ENCODE peak calls at places on chromosome X, in ten cellular contexts. One of them, this sample, is unnamed.

GRCh38 chrX:127943570-127943969 is 108.6 kb downstream of the ACTRT1 start:
- DNase-seq in DND-41: no peak
- DNase-seq in stomach: no peak
- DNase-seq in activated gamma-delta T cell treated with Interleukin-2 at 50 U/mL for 16 hours: no peak
- DNase-seq in NCI-H2171 treated with DMSO at 0.1 percent for 48 hours: no peak
- DNase-seq in AG04450: no peak
- DNase-seq in Daoy: no peak
- DNase-seq in sigmoid colon: no peak
- DNase-seq in stimulated activated CD4-positive, alpha-beta T cell treated with anti-CD3 and anti-CD28 coated beads, Interleukin-2, amount 100 ng/mL, for 48 hours: no peak
- DNase-seq in A172: no peak
- DNase-seq in this sample: peak; percentile 88

GRCh38 chrX:144040793-144041192 is 156.9 kb downstream of the UBE2NL start:
- DNase-seq in DND-41: no peak
- DNase-seq in stomach: no peak
- DNase-seq in activated gamma-delta T cell treated with Interleukin-2 at 50 U/mL for 16 hours: no peak
- DNase-seq in NCI-H2171 treated with DMSO at 0.1 percent for 48 hours: no peak
- DNase-seq in AG04450: no peak
- DNase-seq in Daoy: no peak
- DNase-seq in sigmoid colon: no peak
- DNase-seq in stimulated activated CD4-positive, alpha-beta T cell treated with anti-CD3 and anti-CD28 coated beads, Interleukin-2, amount 100 ng/mL, for 48 hours: no peak
- DNase-seq in A172: no peak
- DNase-seq in this sample: peak; percentile 0

GRCh38 chrX:119541188-119541587 is 24.0 kb downstream of the STEEP1 start:
- DNase-seq in DND-41: no peak
- DNase-seq in stomach: no peak
- DNase-seq in activated gamma-delta T cell treated with Interleukin-2 at 50 U/mL for 16 hours: no peak
- DNase-seq in NCI-H2171 treated with DMSO at 0.1 percent for 48 hours: no peak
- DNase-seq in AG04450: peak; percentile 37
- DNase-seq in Daoy: peak; percentile 42
- DNase-seq in sigmoid colon: no peak
- DNase-seq in stimulated activated CD4-positive, alpha-beta T cell treated with anti-CD3 and anti-CD28 coated beads, Interleukin-2, amount 100 ng/mL, for 48 hours: no peak
- DNase-seq in A172: peak; percentile 59
- DNase-seq in this sample: peak; percentile 73

GRCh38 chrX:44675364-44676024 is 132.8 kb upstream of the FUNDC1 start:
- DNase-seq in DND-41: no peak
- DNase-seq in stomach: no peak
- DNase-seq in activated gamma-delta T cell treated with Interleukin-2 at 50 U/mL for 16 hours: no peak
- DNase-seq in NCI-H2171 treated with DMSO at 0.1 percent for 48 hours: peak; percentile 93
- DNase-seq in AG04450: peak; percentile 88
- DNase-seq in Daoy: peak; percentile 87
- DNase-seq in sigmoid colon: peak; percentile 67
- DNase-seq in stimulated activated CD4-positive, alpha-beta T cell treated with anti-CD3 and anti-CD28 coated beads, Interleukin-2, amount 100 ng/mL, for 48 hours: no peak
- DNase-seq in A172: peak; percentile 70
- DNase-seq in this sample: no peak

GRCh38 chrX:74534569-74535038 is 79.8 kb downstream of the RLIM start:
- DNase-seq in DND-41: no peak
- DNase-seq in stomach: no peak
- DNase-seq in activated gamma-delta T cell treated with Interleukin-2 at 50 U/mL for 16 hours: no peak
- DNase-seq in NCI-H2171 treated with DMSO at 0.1 percent for 48 hours: no peak
- DNase-seq in AG04450: no peak
- DNase-seq in Daoy: peak; percentile 85
- DNase-seq in sigmoid colon: no peak
- DNase-seq in stimulated activated CD4-positive, alpha-beta T cell treated with anti-CD3 and anti-CD28 coated beads, Interleukin-2, amount 100 ng/mL, for 48 hours: no peak
- DNase-seq in A172: no peak
- DNase-seq in this sample: peak; percentile 21

GRCh38 chrX:73903941-73904340 is 340.9 kb downstream of the CHIC1 start:
- DNase-seq in DND-41: no peak
- DNase-seq in stomach: no peak
- DNase-seq in activated gamma-delta T cell treated with Interleukin-2 at 50 U/mL for 16 hours: no peak
- DNase-seq in NCI-H2171 treated with DMSO at 0.1 percent for 48 hours: no peak
- DNase-seq in AG04450: no peak
- DNase-seq in Daoy: no peak
- DNase-seq in sigmoid colon: no peak
- DNase-seq in stimulated activated CD4-positive, alpha-beta T cell treated with anti-CD3 and anti-CD28 coated beads, Interleukin-2, amount 100 ng/mL, for 48 hours: no peak
- DNase-seq in A172: no peak
- DNase-seq in this sample: no peak

GRCh38 chrX:14956813-14957212 is 83.6 kb downstream of the MOSPD2 start:
- DNase-seq in DND-41: no peak
- DNase-seq in stomach: no peak
- DNase-seq in activated gamma-delta T cell treated with Interleukin-2 at 50 U/mL for 16 hours: no peak
- DNase-seq in NCI-H2171 treated with DMSO at 0.1 percent for 48 hours: no peak
- DNase-seq in AG04450: no peak
- DNase-seq in Daoy: no peak
- DNase-seq in sigmoid colon: no peak
- DNase-seq in stimulated activated CD4-positive, alpha-beta T cell treated with anti-CD3 and anti-CD28 coated beads, Interleukin-2, amount 100 ng/mL, for 48 hours: no peak
- DNase-seq in A172: no peak
- DNase-seq in this sample: no peak

GRCh38 chrX:49204709-49205108 is 4.7 kb upstream of the SYP start:
- DNase-seq in DND-41: no peak
- DNase-seq in stomach: no peak
- DNase-seq in activated gamma-delta T cell treated with Interleukin-2 at 50 U/mL for 16 hours: no peak
- DNase-seq in NCI-H2171 treated with DMSO at 0.1 percent for 48 hours: no peak
- DNase-seq in AG04450: no peak
- DNase-seq in Daoy: no peak
- DNase-seq in sigmoid colon: no peak
- DNase-seq in stimulated activated CD4-positive, alpha-beta T cell treated with anti-CD3 and anti-CD28 coated beads, Interleukin-2, amount 100 ng/mL, for 48 hours: no peak
- DNase-seq in A172: no peak
- DNase-seq in this sample: no peak

GRCh38 chrX:38061335-38061734 is 55.0 kb downstream of the SYTL5 start:
- DNase-seq in DND-41: no peak
- DNase-seq in stomach: no peak
- DNase-seq in activated gamma-delta T cell treated with Interleukin-2 at 50 U/mL for 16 hours: no peak
- DNase-seq in NCI-H2171 treated with DMSO at 0.1 percent for 48 hours: no peak
- DNase-seq in AG04450: no peak
- DNase-seq in Daoy: peak; percentile 63
- DNase-seq in sigmoid colon: no peak
- DNase-seq in stimulated activated CD4-positive, alpha-beta T cell treated with anti-CD3 and anti-CD28 coated beads, Interleukin-2, amount 100 ng/mL, for 48 hours: no peak
- DNase-seq in A172: peak; percentile 79
- DNase-seq in this sample: peak; percentile 52

GRCh38 chrX:74656079-74656745 is 41.8 kb upstream of the RLIM start:
- DNase-seq in DND-41: no peak
- DNase-seq in stomach: no peak
- DNase-seq in activated gamma-delta T cell treated with Interleukin-2 at 50 U/mL for 16 hours: no peak
- DNase-seq in NCI-H2171 treated with DMSO at 0.1 percent for 48 hours: no peak
- DNase-seq in AG04450: no peak
- DNase-seq in Daoy: peak; percentile 3
- DNase-seq in sigmoid colon: no peak
- DNase-seq in stimulated activated CD4-positive, alpha-beta T cell treated with anti-CD3 and anti-CD28 coated beads, Interleukin-2, amount 100 ng/mL, for 48 hours: no peak
- DNase-seq in A172: peak; percentile 50
- DNase-seq in this sample: peak; percentile 50

GRCh38 chrX:41045960-41046567 is 39.2 kb upstream of the USP9X start:
- DNase-seq in DND-41: no peak
- DNase-seq in stomach: no peak
- DNase-seq in activated gamma-delta T cell treated with Interleukin-2 at 50 U/mL for 16 hours: no peak
- DNase-seq in NCI-H2171 treated with DMSO at 0.1 percent for 48 hours: no peak
- DNase-seq in AG04450: no peak
- DNase-seq in Daoy: no peak
- DNase-seq in sigmoid colon: peak; percentile 73
- DNase-seq in stimulated activated CD4-positive, alpha-beta T cell treated with anti-CD3 and anti-CD28 coated beads, Interleukin-2, amount 100 ng/mL, for 48 hours: no peak
- DNase-seq in A172: no peak
- DNase-seq in this sample: peak; percentile 27

GRCh38 chrX:39813631-39814246 is 284.0 kb downstream of the BCOR start:
- DNase-seq in DND-41: no peak
- DNase-seq in stomach: peak; percentile 69
- DNase-seq in activated gamma-delta T cell treated with Interleukin-2 at 50 U/mL for 16 hours: no peak
- DNase-seq in NCI-H2171 treated with DMSO at 0.1 percent for 48 hours: peak; percentile 90
- DNase-seq in AG04450: no peak
- DNase-seq in Daoy: no peak
- DNase-seq in sigmoid colon: peak; percentile 84
- DNase-seq in stimulated activated CD4-positive, alpha-beta T cell treated with anti-CD3 and anti-CD28 coated beads, Interleukin-2, amount 100 ng/mL, for 48 hours: no peak
- DNase-seq in A172: peak; percentile 27
- DNase-seq in this sample: no peak

GRCh38 chrX:16528620-16529019 is 121.3 kb upstream of the S100G start:
- DNase-seq in DND-41: peak; percentile 3
- DNase-seq in stomach: no peak
- DNase-seq in activated gamma-delta T cell treated with Interleukin-2 at 50 U/mL for 16 hours: no peak
- DNase-seq in NCI-H2171 treated with DMSO at 0.1 percent for 48 hours: no peak
- DNase-seq in AG04450: no peak
- DNase-seq in Daoy: no peak
- DNase-seq in sigmoid colon: no peak
- DNase-seq in stimulated activated CD4-positive, alpha-beta T cell treated with anti-CD3 and anti-CD28 coated beads, Interleukin-2, amount 100 ng/mL, for 48 hours: peak; percentile 13
- DNase-seq in A172: no peak
- DNase-seq in this sample: no peak

GRCh38 chrX:139932077-139932900 is 564 bp downstream of the ATP11C start:
- DNase-seq in DND-41: peak; percentile 39
- DNase-seq in stomach: peak; percentile 43
- DNase-seq in activated gamma-delta T cell treated with Interleukin-2 at 50 U/mL for 16 hours: peak; percentile 29
- DNase-seq in NCI-H2171 treated with DMSO at 0.1 percent for 48 hours: peak; percentile 4
- DNase-seq in AG04450: no peak
- DNase-seq in Daoy: peak; percentile 50
- DNase-seq in sigmoid colon: peak; percentile 73
- DNase-seq in stimulated activated CD4-positive, alpha-beta T cell treated with anti-CD3 and anti-CD28 coated beads, Interleukin-2, amount 100 ng/mL, for 48 hours: peak; percentile 9
- DNase-seq in A172: no peak
- DNase-seq in this sample: no peak

GRCh38 chrX:105323951-105324350 is 103.5 kb upstream of the TEX13A start:
- DNase-seq in DND-41: no peak
- DNase-seq in stomach: no peak
- DNase-seq in activated gamma-delta T cell treated with Interleukin-2 at 50 U/mL for 16 hours: no peak
- DNase-seq in NCI-H2171 treated with DMSO at 0.1 percent for 48 hours: peak; percentile 22
- DNase-seq in AG04450: no peak
- DNase-seq in Daoy: peak; percentile 63
- DNase-seq in sigmoid colon: no peak
- DNase-seq in stimulated activated CD4-positive, alpha-beta T cell treated with anti-CD3 and anti-CD28 coated beads, Interleukin-2, amount 100 ng/mL, for 48 hours: no peak
- DNase-seq in A172: no peak
- DNase-seq in this sample: peak; percentile 6

GRCh38 chrX:56343664-56344063 is 111.5 kb downstream of the KLF8 start:
- DNase-seq in DND-41: peak; percentile 67
- DNase-seq in stomach: no peak
- DNase-seq in activated gamma-delta T cell treated with Interleukin-2 at 50 U/mL for 16 hours: no peak
- DNase-seq in NCI-H2171 treated with DMSO at 0.1 percent for 48 hours: no peak
- DNase-seq in AG04450: no peak
- DNase-seq in Daoy: no peak
- DNase-seq in sigmoid colon: no peak
- DNase-seq in stimulated activated CD4-positive, alpha-beta T cell treated with anti-CD3 and anti-CD28 coated beads, Interleukin-2, amount 100 ng/mL, for 48 hours: no peak
- DNase-seq in A172: no peak
- DNase-seq in this sample: no peak

GRCh38 chrX:69060631-69061408 is 104.4 kb downstream of the PJA1 start:
- DNase-seq in DND-41: no peak
- DNase-seq in stomach: peak; percentile 54
- DNase-seq in activated gamma-delta T cell treated with Interleukin-2 at 50 U/mL for 16 hours: no peak
- DNase-seq in NCI-H2171 treated with DMSO at 0.1 percent for 48 hours: no peak
- DNase-seq in AG04450: no peak
- DNase-seq in Daoy: peak; percentile 23
- DNase-seq in sigmoid colon: no peak
- DNase-seq in stimulated activated CD4-positive, alpha-beta T cell treated with anti-CD3 and anti-CD28 coated beads, Interleukin-2, amount 100 ng/mL, for 48 hours: no peak
- DNase-seq in A172: peak; percentile 5
- DNase-seq in this sample: peak; percentile 76

GRCh38 chrX:76253432-76253831 is 80.6 kb downstream of the PBDC1 start:
- DNase-seq in DND-41: peak; percentile 46
- DNase-seq in stomach: peak; percentile 28
- DNase-seq in activated gamma-delta T cell treated with Interleukin-2 at 50 U/mL for 16 hours: peak; percentile 17
- DNase-seq in NCI-H2171 treated with DMSO at 0.1 percent for 48 hours: peak; percentile 7
- DNase-seq in AG04450: peak; percentile 8
- DNase-seq in Daoy: no peak
- DNase-seq in sigmoid colon: no peak
- DNase-seq in stimulated activated CD4-positive, alpha-beta T cell treated with anti-CD3 and anti-CD28 coated beads, Interleukin-2, amount 100 ng/mL, for 48 hours: peak; percentile 16
- DNase-seq in A172: peak; percentile 11
- DNase-seq in this sample: peak; percentile 68

GRCh38 chrX:66728818-66729271 is 90.0 kb upstream of the EDA2R start:
- DNase-seq in DND-41: peak; percentile 38
- DNase-seq in stomach: peak; percentile 32
- DNase-seq in activated gamma-delta T cell treated with Interleukin-2 at 50 U/mL for 16 hours: peak; percentile 23
- DNase-seq in NCI-H2171 treated with DMSO at 0.1 percent for 48 hours: peak; percentile 61
- DNase-seq in AG04450: peak; percentile 27
- DNase-seq in Daoy: peak; percentile 3
- DNase-seq in sigmoid colon: peak; percentile 57
- DNase-seq in stimulated activated CD4-positive, alpha-beta T cell treated with anti-CD3 and anti-CD28 coated beads, Interleukin-2, amount 100 ng/mL, for 48 hours: peak; percentile 58
- DNase-seq in A172: peak; percentile 12
- DNase-seq in this sample: peak; percentile 76

GRCh38 chrX:307261-308111 is 11.1 kb downstream of the GTPBP6 start:
- DNase-seq in DND-41: no peak
- DNase-seq in stomach: no peak
- DNase-seq in activated gamma-delta T cell treated with Interleukin-2 at 50 U/mL for 16 hours: no peak
- DNase-seq in NCI-H2171 treated with DMSO at 0.1 percent for 48 hours: no peak
- DNase-seq in AG04450: no peak
- DNase-seq in Daoy: no peak
- DNase-seq in sigmoid colon: peak; percentile 58
- DNase-seq in stimulated activated CD4-positive, alpha-beta T cell treated with anti-CD3 and anti-CD28 coated beads, Interleukin-2, amount 100 ng/mL, for 48 hours: no peak
- DNase-seq in A172: no peak
- DNase-seq in this sample: no peak

GRCh38 chrX:114051667-114052315 is 532.1 kb upstream of the HTR2C start:
- DNase-seq in DND-41: no peak
- DNase-seq in stomach: no peak
- DNase-seq in activated gamma-delta T cell treated with Interleukin-2 at 50 U/mL for 16 hours: no peak
- DNase-seq in NCI-H2171 treated with DMSO at 0.1 percent for 48 hours: no peak
- DNase-seq in AG04450: no peak
- DNase-seq in Daoy: no peak
- DNase-seq in sigmoid colon: no peak
- DNase-seq in stimulated activated CD4-positive, alpha-beta T cell treated with anti-CD3 and anti-CD28 coated beads, Interleukin-2, amount 100 ng/mL, for 48 hours: no peak
- DNase-seq in A172: no peak
- DNase-seq in this sample: no peak